ENCODE peak calls at places on chromosomes 3 and 15, in five cellular contexts. H is CD8-positive, alpha-beta memory T cell; C is psoas muscle; D is AG04450; R is HepG2. I is an unnamed sample. For H3K27me3, the result is how much of the 10 kb centered on the place peaks cover.

GRCh38 chr3:29064085-29064484 is 216.8 kb upstream of the RBMS3 start:
- DNase-seq in H (no peak), C (no peak), D (peak), R (no peak), I (no peak)

GRCh38 chr3:177598110-177598833 is 401.0 kb upstream of the TBL1XR1 start:
- DNase-seq in H (no peak), C (no peak), D (no peak), R (no peak), I (no peak)

GRCh38 chr15:84582583-84583157 is 18.1 kb upstream of the ZSCAN2 start:
- DNase-seq in H (no peak), C (no peak), D (no peak), R (no peak), I (no peak)

GRCh38 chr3:23961064-23961463 is 16.0 kb downstream of the NR1D2 start:
- DNase-seq in H (no peak), C (no peak), D (no peak), R (no peak), I (no peak)

GRCh38 chr15:90647326-90647725 is 69.8 kb upstream of the BLM start:
- DNase-seq in H (no peak), C (no peak), D (no peak), R (no peak), I (no peak)

GRCh38 chr3:179179979-179180758 is 32.0 kb downstream of the PIK3CA start:
- DNase-seq in H (no peak), C (no peak), D (no peak), R (no peak), I (no peak)

GRCh38 chr15:75713338-75713895 is 769 bp upstream of the CSPG4 start:
- DNase-seq in H (no peak), C (peak), D (no peak), R (no peak), I (no peak)

GRCh38 chr3:107068980-107069379 is 308.3 kb upstream of the CCDC54 start:
- DNase-seq in H (no peak), C (no peak), D (peak), R (no peak), I (no peak)

GRCh38 chr15:51224428-51224827 is 114.0 kb downstream of the CYP19A1 start:
- DNase-seq in H (no peak), C (no peak), D (no peak), R (no peak), I (no peak)

GRCh38 chr3:53346922-53347260 is 452 bp downstream of the DCP1A start:
- DNase-seq in H (no peak), C (no peak), D (no peak), R (no peak), I (no peak)

GRCh38 chr3:170862618-170863374 is 7.2 kb downstream of the RPL22L1 start:
- DNase-seq in H (no peak), C (no peak), D (no peak), R (no peak), I (no peak)

GRCh38 chr3:78887608-78888011 is 880.2 kb downstream of the ROBO1 start:
- DNase-seq in H (no peak), C (no peak), D (no peak), R (no peak), I (no peak)

GRCh38 chr3:32640939-32641725 is 43.9 kb upstream of the CNOT10 start:
- DNase-seq in H (no peak), C (no peak), D (no peak), R (no peak), I (no peak)

GRCh38 chr15:77821188-77821958 is 188.7 kb upstream of the LINGO1 start:
- DNase-seq in H (no peak), C (no peak), D (peak), R (peak), I (no peak)

GRCh38 chr3:195811756-195812155 is at the start of gene MUC4:
- DNase-seq in H (no peak), C (no peak), D (no peak), R (no peak), I (no peak)

GRCh38 chr15:76994496-76994895 is 430 bp upstream of the PSTPIP1 start:
- DNase-seq in H (no peak), C (no peak), D (no peak), R (no peak), I (no peak)

GRCh38 chr15:74206801-74207281 is 4.3 kb upstream of the STRA6 start:
- DNase-seq in H (no peak), C (no peak), D (no peak), R (no peak), I (no peak)

GRCh38 chr3:179715582-179715981 is 62.7 kb downstream of the USP13 start:
- DNase-seq in H (no peak), C (no peak), D (no peak), R (no peak), I (no peak)

GRCh38 chr3:139388961-139389551 is 391 bp downstream of the COPB2 start:
- DNase-seq in H (no peak), C (no peak), D (no peak), R (no peak), I (no peak)

GRCh38 chr15:50134524-50135024 is 15.5 kb upstream of the ATP8B4 start:
- DNase-seq in H (no peak), C (no peak), D (peak), R (no peak), I (no peak)

GRCh38 chr3:100561459-100562158 is 47.8 kb upstream of the ADGRG7 start:
- DNase-seq in H (no peak), C (no peak), D (peak), R (no peak), I (no peak)

GRCh38 chr15:70049701-70050445 is 47.8 kb downstream of the TLE3 start:
- DNase-seq in H (no peak), C (no peak), D (no peak), R (no peak), I (peak)

GRCh38 chr3:5485427-5485826 is 297.9 kb downstream of the EDEM1 start:
- DNase-seq in H (no peak), C (no peak), D (no peak), R (no peak), I (no peak)

GRCh38 chr15:57376695-57377477 is 581 bp downstream of the CGNL1 start:
- DNase-seq in H (no peak), C (peak), D (no peak), R (peak), I (peak)

GRCh38 chr3:41405466-41405865 is 206.2 kb downstream of the CTNNB1 start:
- DNase-seq in H (no peak), C (no peak), D (no peak), R (no peak), I (no peak)

GRCh38 chr15:57559875-57560274 is 31.8 kb upstream of the MYZAP start:
- DNase-seq in H (peak), C (peak), D (no peak), R (peak), I (peak)

GRCh38 chr3:42874749-42875148 is 930 bp downstream of the CYP8B1 start:
- DNase-seq in H (no peak), C (no peak), D (no peak), R (no peak), I (no peak)

GRCh38 chr3:4637265-4637664 is 144.1 kb downstream of the ITPR1 start:
- DNase-seq in H (no peak), C (no peak), D (no peak), R (no peak), I (no peak)

GRCh38 chr3:157142315-157142714 is 17.6 kb downstream of the CCNL1 start:
- DNase-seq in H (no peak), C (no peak), D (no peak), R (no peak), I (no peak)

GRCh38 chr3:65953881-65954733 is 84.6 kb downstream of the MAGI1 start:
- DNase-seq in H (no peak), C (no peak), D (no peak), R (peak), I (peak)

GRCh38 chr3:196974661-196975060 is 6.0 kb upstream of the PIGZ start:
- DNase-seq in H (no peak), C (no peak), D (no peak), R (no peak), I (no peak)

GRCh38 chr3:149085828-149086231 is 503 bp downstream of the HLTF start:
- DNase-seq in H (no peak), C (no peak), D (no peak), R (peak), I (no peak)

GRCh38 chr3:172542089-172542488 is 18.9 kb upstream of the TNFSF10 start:
- DNase-seq in H (no peak), C (no peak), D (no peak), R (no peak), I (no peak)

GRCh38 chr3:71813704-71814103 is 28.8 kb upstream of the PROK2 start:
- DNase-seq in H (no peak), C (no peak), D (no peak), R (no peak), I (no peak)
- H3K27me3 ChIP-seq in H (under half), C (under half), D (under half), R (under half), I (under half)

GRCh38 chr3:197154-197855 is 742 bp downstream of the CHL1 start:
- DNase-seq in H (no peak), C (peak), D (no peak), R (no peak), I (peak)
- H3K4me3 ChIP-seq in H (no peak), C (peak), D (peak), R (no peak), I (peak)

GRCh38 chr15:71375934-71376333 is 260.7 kb downstream of the THSD4 start:
- DNase-seq in H (no peak), C (no peak), D (no peak), R (no peak), I (no peak)

GRCh38 chr15:71379893-71380292 is 264.6 kb downstream of the THSD4 start:
- DNase-seq in H (no peak), C (no peak), D (peak), R (no peak), I (no peak)

GRCh38 chr15:71374607-71375352 is 259.5 kb downstream of the THSD4 start:
- DNase-seq in H (no peak), C (no peak), D (peak), R (no peak), I (no peak)

GRCh38 chr15:71373917-71374316 is 258.6 kb downstream of the THSD4 start:
- DNase-seq in H (no peak), C (no peak), D (no peak), R (no peak), I (no peak)
- H3K27ac ChIP-seq in H (no peak), C (no peak), D (peak), R (no peak), I (peak)

GRCh38 chr15:40097096-40097967 is 11.3 kb downstream of the BMF start:
- DNase-seq in H (no peak), C (no peak), D (no peak), R (no peak), I (no peak)
- H3K27me3 ChIP-seq in H (under half), C (under half), D (under half), R (under half), I (under half)

DNA sequence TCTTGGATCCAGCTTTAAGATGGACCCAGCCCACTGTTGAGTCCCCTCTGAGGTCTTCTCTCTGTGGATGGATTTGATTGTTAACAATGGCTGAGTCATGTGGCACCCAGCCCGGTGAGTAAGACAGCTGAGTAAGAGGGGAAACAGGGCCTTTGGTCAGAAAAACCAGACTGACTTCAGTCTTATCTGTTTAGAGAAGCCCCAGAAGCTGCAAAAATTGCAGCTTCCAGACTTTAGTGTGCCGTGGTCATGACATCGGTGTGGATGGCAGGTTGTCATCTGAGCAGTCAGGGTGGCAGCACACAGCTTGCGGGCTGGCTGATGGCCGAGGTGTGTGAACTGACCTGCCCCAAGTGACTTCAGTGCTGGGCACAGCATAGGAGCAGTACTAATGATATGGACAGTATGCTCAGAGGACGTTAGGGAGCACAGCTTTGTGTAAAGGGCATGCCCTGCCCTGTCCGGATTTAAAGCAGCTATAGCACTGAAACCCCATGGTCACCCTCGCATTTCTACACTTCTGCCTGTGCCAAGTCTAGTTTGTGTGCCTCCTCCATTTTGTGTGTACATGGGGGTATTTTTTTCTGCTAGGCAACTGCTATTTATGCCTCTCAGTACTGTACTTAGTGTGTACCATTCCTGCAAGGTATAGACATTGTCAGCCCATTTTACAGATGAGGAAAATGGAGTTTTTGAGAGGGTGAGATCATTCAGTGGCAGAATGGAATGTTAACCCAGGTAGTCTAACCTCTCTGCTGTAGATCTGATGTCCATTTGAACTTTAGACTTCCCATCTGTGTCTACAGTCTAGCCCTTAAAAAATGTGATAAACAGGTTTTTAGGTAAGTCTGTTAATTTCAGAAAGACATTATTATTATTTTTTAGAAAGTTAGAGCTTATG is 44.4 kb downstream of the FLNB start:
- DNase-seq in H (no peak), C (peak), D (peak), R (peak), I (no peak)
- H3K4me3 ChIP-seq in H (no peak), C (no peak), D (peak), R (peak), I (no peak)

GRCh38 chr3:114764056-114764492 is 383.0 kb downstream of the ZBTB20 start:
- DNase-seq in H (no peak), C (no peak), D (no peak), R (peak), I (no peak)
- H3K27ac ChIP-seq in H (no peak), C (no peak), D (no peak), R (no peak), I (no peak)

GRCh38 chr3:25557641-25558040 is 107.1 kb downstream of the TOP2B start:
- DNase-seq in H (no peak), C (no peak), D (no peak), R (no peak), I (no peak)
- H3K27me3 ChIP-seq in H (under half), C (under half), D (under half), R (under half), I (under half)

GRCh38 chr15:66593219-66593780 is 27.5 kb upstream of the LCTL start:
- DNase-seq in H (no peak), C (no peak), D (no peak), R (no peak), I (peak)
- H3K4me3 ChIP-seq in H (no peak), C (no peak), D (no peak), R (no peak), I (no peak)

GRCh38 chr15:32700501-32701150 is 17.2 kb upstream of the GREM1 start:
- DNase-seq in H (no peak), C (no peak), D (no peak), R (peak), I (no peak)

GRCh38 chr15:32706704-32707103 is 11.1 kb upstream of the GREM1 start:
- DNase-seq in H (no peak), C (no peak), D (no peak), R (no peak), I (no peak)

GRCh38 chr15:32705450-32705849 is 12.4 kb upstream of the GREM1 start:
- DNase-seq in H (no peak), C (no peak), D (no peak), R (no peak), I (no peak)

GRCh38 chr15:32701863-32702262 is 15.9 kb upstream of the GREM1 start:
- DNase-seq in H (no peak), C (no peak), D (no peak), R (no peak), I (no peak)

GRCh38 chr15:32704343-32705076 is 13.3 kb upstream of the GREM1 start:
- DNase-seq in H (no peak), C (no peak), D (no peak), R (no peak), I (no peak)
- H3K27ac ChIP-seq in H (no peak), C (no peak), D (no peak), R (no peak), I (no peak)

I was measured in lower lobe of right lung.